ENCODE peak calls at places on chromosomes 16 and 17, in five cellular contexts. Y is ovary, R is AG08395, T is NAMALWA, N is NCI-H1105 treated with DMSO at 0.1 percent for 48 hours. X is an unnamed sample.

GRCh38 chr17:11948791-11949190 is 48.5 kb downstream of the ZNF18 start:
- DNase-seq in R (peak), N (no peak), T (no peak), Y (peak), X (no peak)

GRCh38 chr17:33335491-33336173 is 42.5 kb upstream of the ASIC2 start:
- DNase-seq in T (peak), N (no peak), Y (no peak), R (no peak), X (no peak)

GRCh38 chr17:21549107-21549687 is 143.1 kb upstream of the KCNJ18 start:
- DNase-seq in R (no peak), N (no peak), T (no peak), Y (no peak), X (no peak)

GRCh38 chr17:35117984-35118383 is 1.7 kb downstream of the RAD51D start:
- DNase-seq in T (peak), N (no peak), Y (no peak), R (peak), X (no peak)

GRCh38 chr17:29368161-29368560 is 22.0 kb upstream of the TAOK1 start:
- DNase-seq in N (no peak), T (no peak), Y (no peak), R (no peak), X (no peak)

GRCh38 chr17:65171753-65172152 is 34.6 kb downstream of the RGS9 start:
- DNase-seq in T (no peak), R (no peak), Y (no peak), N (no peak), X (no peak)

GRCh38 chr16:30948956-30949654 is at the start of gene ORAI3:
- DNase-seq in R (peak), T (peak), N (peak), Y (peak), X (peak)

GRCh38 chr16:66520406-66521194 is 29.3 kb downstream of the TK2 start:
- DNase-seq in R (no peak), T (peak), Y (no peak), N (no peak), X (peak)